ENCODE peak calls at places on chromosomes 6 and 20, in five cellular contexts. D is body of pancreas; C is kidney epithelial cell; F is effector memory CD8-positive, alpha-beta T cell; K is ELR. G is an unnamed sample.

GRCh38 chr6:127855542-127856159 is 45.2 kb downstream of the THEMIS start:
- DNase-seq in D (peak), C (no peak), F (peak), K (peak), G (no peak)

GRCh38 chr6:20211037-20211940 is 980 bp downstream of the MBOAT1 start:
- DNase-seq in D (peak), C (no peak), F (no peak), K (peak), G (peak)

GRCh38 chr6:1739680-1740079 is 130.0 kb downstream of the FOXC1 start:
- DNase-seq in D (no peak), C (no peak), F (no peak), K (no peak), G (no peak)

GRCh38 chr6:152313542-152314482 is 323.4 kb downstream of the SYNE1 start:
- DNase-seq in D (no peak), C (no peak), F (no peak), K (peak), G (peak)

GRCh38 chr20:62019881-62020492 is 45.7 kb downstream of the TAF4 start:
- DNase-seq in D (no peak), C (no peak), F (no peak), K (no peak), G (no peak)

GRCh38 chr20:48681882-48682426 is 145.8 kb downstream of the PREX1 start:
- DNase-seq in D (no peak), C (no peak), F (no peak), K (no peak), G (no peak)

GRCh38 chr6:36928547-36928918 is 26.0 kb upstream of the PI16 start:
- DNase-seq in D (no peak), C (no peak), F (no peak), K (no peak), G (no peak)

GRCh38 chr6:431504-431903 is 40.0 kb downstream of the IRF4 start:
- DNase-seq in D (no peak), C (no peak), F (no peak), K (no peak), G (no peak)

GRCh38 chr6:44049163-44049988 is 77.9 kb downstream of the MRPL14 start:
- DNase-seq in D (no peak), C (no peak), F (no peak), K (peak), G (peak)

GRCh38 chr6:138036955-138037592 is 70.1 kb downstream of the PERP start:
- DNase-seq in D (no peak), C (peak), F (no peak), K (peak), G (no peak)

GRCh38 chr20:4979841-4980410 is 21.4 kb downstream of the SLC23A2 start:
- DNase-seq in D (no peak), C (no peak), F (no peak), K (no peak), G (no peak)

GRCh38 chr6:165663283-165663735 is 268 bp upstream of the PDE10A start:
- DNase-seq in D (no peak), C (no peak), F (no peak), K (no peak), G (no peak)

GRCh38 chr20:61873651-61874420 is 191.8 kb downstream of the TAF4 start:
- DNase-seq in D (no peak), C (no peak), F (no peak), K (no peak), G (no peak)

GRCh38 chr6:104603108-104603745 is 256.5 kb downstream of the HACE1 start:
- DNase-seq in D (no peak), C (no peak), F (no peak), K (no peak), G (no peak)

GRCh38 chr6:45514454-45514853 is 136.7 kb upstream of the SUPT3H start:
- DNase-seq in D (no peak), C (peak), F (no peak), K (peak), G (no peak)

GRCh38 chr6:105560611-105561066 is 157.8 kb upstream of the PREP start:
- DNase-seq in D (no peak), C (no peak), F (no peak), K (peak), G (no peak)

GRCh38 chr6:157531169-157531985 is 150.4 kb downstream of the ZDHHC14 start:
- DNase-seq in D (peak), C (no peak), F (no peak), K (no peak), G (peak)